ENCODE peak calls at places on chromosomes 3 and 15, in nine cellular contexts. T is CD4-positive, CD25-positive, alpha-beta regulatory T cell; G is fibroblast of lung; J is right cardiac atrium; Q is hepatocyte; W is lung; M is uterus; S is neural progenitor cell; U is Peyer's patch. R is an unnamed sample.

GRCh38 chr3:126924458-126924857 is 58.5 kb upstream of the PLXNA1 start:
- DNase-seq in M (no peak), J (no peak), S (no peak), Q (no peak), T (no peak), G (no peak), W (no peak), U (no peak), R (no peak)

GRCh38 chr3:141926929-141927328 is 50.5 kb downstream of the ATP1B3 start:
- DNase-seq in Q (no peak), M (no peak), T (no peak), S (no peak), U (no peak), G (no peak), W (no peak), J (peak; percentile 82), R (no peak)

GRCh38 chr15:30023798-30024295 is 58.9 kb upstream of the GOLGA8J start:
- DNase-seq in T (no peak), G (peak; percentile 49), J (peak; percentile 47), W (no peak), U (no peak), M (no peak), Q (peak; percentile 44), S (no peak), R (no peak)

GRCh38 chr3:176514297-176514696 is 683.0 kb downstream of the TBL1XR1 start:
- DNase-seq in J (peak; percentile 18), M (no peak), U (no peak), S (peak; percentile 84), G (peak; percentile 54), W (no peak), Q (peak; percentile 29), T (no peak), R (no peak)

GRCh38 chr15:60213377-60214010 is 184.3 kb downstream of the ANXA2 start:
- DNase-seq in W (no peak), T (no peak), G (no peak), U (no peak), M (no peak), S (no peak), Q (no peak), J (no peak), R (no peak)

GRCh38 chr3:142595581-142595950 is 627 bp upstream of the PLS1 start:
- DNase-seq in M (no peak), J (no peak), G (peak; percentile 67), U (no peak), S (no peak), W (peak; percentile 61), Q (peak; percentile 67), T (no peak), R (no peak)

GRCh38 chr15:63232400-63232799 is 43.0 kb downstream of the RAB8B start:
- DNase-seq in T (peak; percentile 58), U (no peak), G (no peak), M (no peak), W (no peak), J (no peak), Q (no peak), S (no peak), R (no peak)

GRCh38 chr3:122555275-122556071 is 8.6 kb downstream of the PARP9 start:
- DNase-seq in W (no peak), Q (peak; percentile 49), G (no peak), M (peak; percentile 17), S (no peak), T (no peak), U (no peak), J (no peak), R (no peak)

GRCh38 chr3:135238201-135238600 is 443.1 kb downstream of the EPHB1 start:
- DNase-seq in Q (no peak), J (no peak), S (no peak), M (no peak), W (no peak), T (no peak), G (no peak), U (no peak), R (no peak)

GRCh38 chr3:81676706-81677456 is 84.6 kb downstream of the GBE1 start:
- DNase-seq in J (no peak), S (no peak), M (no peak), U (no peak), G (no peak), T (no peak), Q (no peak), W (no peak), R (no peak)

GRCh38 chr15:31336943-31337295 is 10.3 kb downstream of the KLF13 start:
- DNase-seq in U (no peak), Q (no peak), S (no peak), T (no peak), G (no peak), W (no peak), J (peak; percentile 42), M (no peak), R (no peak)

GRCh38 chr3:113514265-113514769 is 639 bp downstream of the SPICE1 start:
- DNase-seq in G (no peak), J (no peak), W (no peak), U (no peak), Q (no peak), T (no peak), M (no peak), S (no peak), R (no peak)

GRCh38 chr15:33453761-33454160 is 143.0 kb downstream of the RYR3 start:
- DNase-seq in J (no peak), U (no peak), S (no peak), G (no peak), M (no peak), Q (no peak), T (no peak), W (no peak), R (no peak)

DNA sequence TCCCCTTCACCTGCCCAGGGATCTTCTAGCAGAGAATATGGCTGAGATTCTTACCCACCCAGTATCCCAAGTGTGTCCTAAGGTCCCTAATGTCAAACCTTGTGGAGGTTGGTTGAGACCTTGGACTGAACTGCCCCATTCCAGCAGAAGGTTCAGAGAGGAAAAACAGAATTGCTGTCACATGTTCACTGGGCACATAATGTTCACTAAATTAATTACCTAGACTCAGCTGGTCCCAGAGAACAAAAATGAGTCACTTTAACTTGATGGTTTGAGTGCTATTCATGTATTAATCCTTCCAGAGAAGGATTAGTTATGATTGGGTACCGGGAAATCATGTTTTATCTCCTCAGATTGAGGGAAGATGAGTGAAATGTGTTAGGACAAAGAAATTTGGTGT is 171.3 kb upstream of the GADL1 start:
- DNase-seq in G (peak; percentile 31), U (no peak), W (no peak), Q (no peak), T (no peak), S (no peak), M (no peak), J (no peak), R (no peak)
- H3K27ac ChIP-seq in G (no peak overlapping the region), U (no peak overlapping the region), W (no peak overlapping the region), Q (no peak overlapping the region), T (no peak overlapping the region), S (no peak overlapping the region), M (no peak overlapping the region), J (no peak overlapping the region), R (no peak overlapping the region)

DNA sequence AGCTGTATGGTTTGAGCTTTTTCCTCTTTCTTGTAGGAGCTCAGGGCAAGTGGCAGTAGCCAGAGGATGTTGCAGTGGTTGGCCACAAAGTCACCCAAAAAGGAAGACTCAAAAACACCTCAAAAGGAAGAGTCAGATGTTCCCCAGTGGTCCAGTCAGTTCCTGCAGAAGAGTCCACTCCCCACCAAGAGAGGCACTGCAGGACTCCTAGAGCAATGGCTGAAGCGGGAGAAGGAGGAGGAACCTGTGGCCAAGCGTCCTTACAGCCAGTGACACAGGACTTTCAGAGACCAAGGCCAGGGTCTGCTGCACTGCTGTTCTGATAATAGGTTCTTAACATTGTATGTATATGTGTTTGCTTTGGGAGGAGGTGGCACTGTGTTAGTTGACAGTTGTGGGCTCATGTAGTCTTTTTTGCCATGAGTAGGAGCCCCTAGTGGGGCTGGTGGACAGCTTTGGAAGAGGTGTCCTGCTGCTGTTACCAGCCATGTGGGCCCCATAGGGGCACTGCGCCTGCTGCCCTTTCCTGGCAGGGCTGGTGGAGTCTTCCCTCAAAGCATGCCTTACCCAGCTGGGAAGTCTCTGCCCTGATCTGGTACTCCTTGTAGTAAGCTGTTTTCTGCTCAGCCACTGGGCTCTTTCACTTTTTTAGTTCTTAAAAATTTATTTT is 26.0 kb downstream of the HMCES start:
- DNase-seq in G (no peak), U (no peak), W (no peak), T (no peak), J (no peak), Q (no peak), S (no peak), M (no peak), R (no peak)
- H3K4me3 ChIP-seq in G (no peak overlapping the region), U (no peak overlapping the region), W (no peak overlapping the region), T (no peak overlapping the region), J (no peak overlapping the region), Q (no peak overlapping the region), S (no peak overlapping the region), M (no peak overlapping the region), R (no peak overlapping the region)

GRCh38 chr3:38348903-38349302 is 2.3 kb downstream of the XYLB start:
- DNase-seq in Q (no peak), M (no peak), S (no peak), J (no peak), W (peak; percentile 38), T (no peak), G (no peak), U (no peak), R (no peak)
- H3K27me3 ChIP-seq in Q (no peaks in the 10 kb centered on the region), M (no peaks in the 10 kb centered on the region), S (peaks cover 18% of the 10 kb centered on the region), J (no peaks in the 10 kb centered on the region), W (no peaks in the 10 kb centered on the region), T (no peaks in the 10 kb centered on the region), G (no peaks in the 10 kb centered on the region), U (no peaks in the 10 kb centered on the region), R (no peaks in the 10 kb centered on the region)

GRCh38 chr3:54968546-54969172 is 40.8 kb upstream of the LRTM1 start:
- DNase-seq in S (peak; percentile 53), M (no peak), J (no peak), U (no peak), W (no peak), T (no peak), G (peak; percentile 51), Q (no peak), R (no peak)

GRCh38 chr3:54967586-54968244 is 39.9 kb upstream of the LRTM1 start:
- DNase-seq in U (no peak), Q (no peak), T (no peak), S (no peak), J (no peak), M (no peak), W (no peak), G (peak; percentile 66), R (no peak)

GRCh38 chr3:54965746-54966145 is 37.9 kb upstream of the LRTM1 start:
- DNase-seq in Q (peak; percentile 24), G (peak; percentile 71), W (no peak), J (no peak), M (no peak), S (no peak), U (no peak), T (no peak), R (no peak)

GRCh38 chr3:54969652-54970051 is 41.8 kb upstream of the LRTM1 start:
- DNase-seq in U (no peak), T (no peak), M (no peak), S (no peak), G (no peak), J (no peak), W (no peak), Q (no peak), R (no peak)

DNA sequence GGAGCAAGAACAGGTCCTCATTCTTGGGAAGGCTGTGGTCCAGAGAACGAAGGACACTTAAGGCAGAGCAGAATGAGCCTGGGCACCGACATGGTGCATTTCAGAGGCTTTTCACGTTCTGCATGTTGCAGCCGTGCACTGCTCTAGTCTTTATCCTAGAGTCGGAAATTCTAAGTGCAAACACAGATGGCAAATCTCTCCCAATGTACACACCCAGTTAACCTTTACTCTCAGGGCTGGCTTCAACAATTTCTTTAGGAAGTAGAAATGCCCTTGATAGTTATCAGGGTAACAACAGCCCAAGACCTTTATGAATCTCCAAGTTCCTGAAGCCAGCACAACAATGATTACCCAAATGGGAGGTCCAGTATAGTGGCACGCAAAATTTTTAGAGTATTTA is 39.1 kb upstream of the LRTM1 start:
- DNase-seq in J (no peak), G (no peak), Q (peak; percentile 21), M (no peak), T (no peak), U (no peak), W (no peak), S (no peak), R (no peak)
- H3K27ac ChIP-seq in J (no peak overlapping the region), G (peak overlapping the region; percentile 65), Q (peak overlapping the region; percentile 68), M (no peak overlapping the region), T (no peak overlapping the region), U (no peak overlapping the region), W (no peak overlapping the region), S (no peak overlapping the region), R (no peak overlapping the region)